ENCODE peak calls at places on chromosomes 6 and 20, in four cellular contexts. L, I, C and Q are unnamed samples.

GRCh38 chr6:22145823-22146379 is 150.9 kb downstream of the PRL start:
- DNase-seq in I (no peak), L (no peak), C (no peak), Q (peak)

GRCh38 chr6:139887275-139887674 is 512.8 kb upstream of the CITED2 start:
- DNase-seq in I (no peak), L (no peak), C (no peak), Q (no peak)

GRCh38 chr6:63441266-63441956 is 121.6 kb upstream of the LGSN start:
- DNase-seq in L (no peak), I (no peak), C (no peak), Q (no peak)

GRCh38 chr6:135300576-135300975 is 119.5 kb downstream of the MYB start:
- DNase-seq in C (no peak), I (no peak), L (no peak), Q (no peak)

GRCh38 chr20:1122388-1123315 is 4.2 kb downstream of the PSMF1 start:
- DNase-seq in I (no peak), C (peak), L (no peak), Q (peak)

GRCh38 chr6:41502607-41503434 is 43.4 kb upstream of the FOXP4 start:
- DNase-seq in I (no peak), L (no peak), C (peak), Q (no peak)

GRCh38 chr6:38371312-38371672 is 268.4 kb downstream of the BTBD9 start:
- DNase-seq in C (no peak), I (no peak), L (no peak), Q (no peak)

GRCh38 chr6:83065511-83066192 is at the start of gene UBE3D:
- DNase-seq in I (peak), C (peak), L (peak), Q (peak)

GRCh38 chr6:166025149-166025898 is 142.3 kb downstream of the TBXT start:
- DNase-seq in L (no peak), I (no peak), C (no peak), Q (no peak)

GRCh38 chr20:13492001-13492480 is 146.7 kb downstream of the TASP1 start:
- DNase-seq in L (no peak), C (no peak), I (no peak), Q (no peak)

GRCh38 chr20:4045741-4046140 is 30.4 kb upstream of the RNF24 start:
- DNase-seq in C (no peak), L (no peak), I (no peak), Q (no peak)

GRCh38 chr6:6969761-6970223 is 138.0 kb upstream of the RREB1 start:
- DNase-seq in I (no peak), C (peak), L (no peak), Q (peak)

GRCh38 chr20:6735913-6736845 is 31.3 kb upstream of the BMP2 start:
- DNase-seq in C (peak), L (no peak), I (no peak), Q (peak)

GRCh38 chr6:52544325-52545022 is 32.4 kb downstream of the TRAM2 start:
- DNase-seq in C (no peak), I (no peak), L (no peak), Q (no peak)

GRCh38 chr20:21102691-21103311 is 3.4 kb downstream of the LINC00237 start:
- DNase-seq in C (peak), L (no peak), I (no peak), Q (no peak)

GRCh38 chr6:8149350-8149749 is 47.0 kb upstream of the EEF1E1 start:
- DNase-seq in I (no peak), L (no peak), C (no peak), Q (no peak)

GRCh38 chr6:158000530-158001307 is 19.1 kb downstream of the SYNJ2 start:
- DNase-seq in L (no peak), C (no peak), I (no peak), Q (no peak)

GRCh38 chr20:12171927-12172581 is 254.4 kb downstream of the BTBD3 start:
- DNase-seq in C (no peak), I (no peak), L (no peak), Q (no peak)

GRCh38 chr6:111725446-111726112 is 119.9 kb upstream of the TRAF3IP2 start:
- DNase-seq in I (no peak), L (no peak), C (no peak), Q (no peak)